ENCODE peak calls at places on chromosomes 13 and 19, in seven cellular contexts. One of them, this sample, is unnamed.

GRCh38 chr19:13929340-13929739 is 8.9 kb downstream of the PODNL1 start:
- DNase-seq in transverse colon: no peak
- DNase-seq in uterus: no peak
- DNase-seq in thoracic aorta: no peak
- DNase-seq in psoas muscle: no peak
- DNase-seq in colonic mucosa: no peak
- DNase-seq in CD8-positive, alpha-beta T cell: no peak
- DNase-seq in this sample: no peak

GRCh38 chr19:31534231-31534630 is 185.0 kb upstream of the TSHZ3 start:
- DNase-seq in transverse colon: no peak
- DNase-seq in uterus: no peak
- DNase-seq in thoracic aorta: no peak
- DNase-seq in psoas muscle: no peak
- DNase-seq in colonic mucosa: no peak
- DNase-seq in CD8-positive, alpha-beta T cell: no peak
- DNase-seq in this sample: no peak

GRCh38 chr13:73481877-73482445 is 423.2 kb downstream of the KLF5 start:
- DNase-seq in transverse colon: no peak
- DNase-seq in uterus: no peak
- DNase-seq in thoracic aorta: no peak
- DNase-seq in psoas muscle: peak; percentile 56
- DNase-seq in colonic mucosa: no peak
- DNase-seq in CD8-positive, alpha-beta T cell: no peak
- DNase-seq in this sample: no peak

GRCh38 chr13:72537400-72537780 is 190.0 kb downstream of the MZT1 start:
- DNase-seq in transverse colon: no peak
- DNase-seq in uterus: no peak
- DNase-seq in thoracic aorta: no peak
- DNase-seq in psoas muscle: no peak
- DNase-seq in colonic mucosa: no peak
- DNase-seq in CD8-positive, alpha-beta T cell: no peak
- DNase-seq in this sample: no peak

GRCh38 chr19:48398329-48399235 is 5.1 kb downstream of the GRIN2D start:
- DNase-seq in transverse colon: peak; percentile 88
- DNase-seq in uterus: peak; percentile 51
- DNase-seq in thoracic aorta: peak; percentile 21
- DNase-seq in psoas muscle: peak; percentile 85
- DNase-seq in colonic mucosa: peak; percentile 86
- DNase-seq in CD8-positive, alpha-beta T cell: peak; percentile 90
- DNase-seq in this sample: peak; percentile 78

GRCh38 chr13:86986448-86986847 is 684.7 kb upstream of the SLITRK5 start:
- DNase-seq in transverse colon: no peak
- DNase-seq in uterus: no peak
- DNase-seq in thoracic aorta: no peak
- DNase-seq in psoas muscle: no peak
- DNase-seq in colonic mucosa: no peak
- DNase-seq in CD8-positive, alpha-beta T cell: no peak
- DNase-seq in this sample: no peak

GRCh38 chr13:34942732-34943674 is 933 bp downstream of the NBEA start:
- DNase-seq in transverse colon: peak; percentile 37
- DNase-seq in uterus: peak; percentile 18
- DNase-seq in thoracic aorta: no peak
- DNase-seq in psoas muscle: peak; percentile 54
- DNase-seq in colonic mucosa: peak; percentile 27
- DNase-seq in CD8-positive, alpha-beta T cell: peak; percentile 49
- DNase-seq in this sample: peak; percentile 44

GRCh38 chr13:91805605-91806004 is 407.2 kb downstream of the GPC5 start:
- DNase-seq in transverse colon: no peak
- DNase-seq in uterus: no peak
- DNase-seq in thoracic aorta: no peak
- DNase-seq in psoas muscle: no peak
- DNase-seq in colonic mucosa: no peak
- DNase-seq in CD8-positive, alpha-beta T cell: no peak
- DNase-seq in this sample: no peak

GRCh38 chr13:105735269-105735668 is 800.2 kb downstream of the EFNB2 start:
- DNase-seq in transverse colon: no peak
- DNase-seq in uterus: no peak
- DNase-seq in thoracic aorta: no peak
- DNase-seq in psoas muscle: no peak
- DNase-seq in colonic mucosa: no peak
- DNase-seq in CD8-positive, alpha-beta T cell: no peak
- DNase-seq in this sample: no peak

GRCh38 chr19:2949939-2950285 is 5.1 kb upstream of the ZNF77 start:
- DNase-seq in transverse colon: no peak
- DNase-seq in uterus: no peak
- DNase-seq in thoracic aorta: no peak
- DNase-seq in psoas muscle: peak; percentile 62
- DNase-seq in colonic mucosa: no peak
- DNase-seq in CD8-positive, alpha-beta T cell: no peak
- DNase-seq in this sample: peak; percentile 56

GRCh38 chr13:26529441-26529840 is 28.0 kb upstream of the WASF3 start:
- DNase-seq in transverse colon: peak; percentile 20
- DNase-seq in uterus: no peak
- DNase-seq in thoracic aorta: no peak
- DNase-seq in psoas muscle: no peak
- DNase-seq in colonic mucosa: peak; percentile 46
- DNase-seq in CD8-positive, alpha-beta T cell: no peak
- DNase-seq in this sample: peak; percentile 27

GRCh38 chr19:45514376-45515051 is 7.2 kb downstream of the VASP start:
- DNase-seq in transverse colon: peak; percentile 92
- DNase-seq in uterus: no peak
- DNase-seq in thoracic aorta: no peak
- DNase-seq in psoas muscle: no peak
- DNase-seq in colonic mucosa: peak; percentile 92
- DNase-seq in CD8-positive, alpha-beta T cell: no peak
- DNase-seq in this sample: peak; percentile 91

GRCh38 chr13:24165746-24166145 is 5.2 kb downstream of the SPATA13 start:
- DNase-seq in transverse colon: no peak
- DNase-seq in uterus: no peak
- DNase-seq in thoracic aorta: no peak
- DNase-seq in psoas muscle: no peak
- DNase-seq in colonic mucosa: no peak
- DNase-seq in CD8-positive, alpha-beta T cell: no peak
- DNase-seq in this sample: no peak

GRCh38 chr13:47299316-47299715 is 402.5 kb upstream of the HTR2A start:
- DNase-seq in transverse colon: no peak
- DNase-seq in uterus: no peak
- DNase-seq in thoracic aorta: no peak
- DNase-seq in psoas muscle: no peak
- DNase-seq in colonic mucosa: no peak
- DNase-seq in CD8-positive, alpha-beta T cell: no peak
- DNase-seq in this sample: no peak

GRCh38 chr19:48975947-48976847 is 11.1 kb downstream of the FTL start:
- DNase-seq in transverse colon: no peak
- DNase-seq in uterus: no peak
- DNase-seq in thoracic aorta: no peak
- DNase-seq in psoas muscle: no peak
- DNase-seq in colonic mucosa: no peak
- DNase-seq in CD8-positive, alpha-beta T cell: no peak
- DNase-seq in this sample: no peak

GRCh38 chr13:110580800-110581199 is 19.3 kb upstream of the RAB20 start:
- DNase-seq in transverse colon: no peak
- DNase-seq in uterus: no peak
- DNase-seq in thoracic aorta: no peak
- DNase-seq in psoas muscle: no peak
- DNase-seq in colonic mucosa: no peak
- DNase-seq in CD8-positive, alpha-beta T cell: no peak
- DNase-seq in this sample: no peak

GRCh38 chr13:110576070-110576394 is 14.5 kb upstream of the RAB20 start:
- DNase-seq in transverse colon: no peak
- DNase-seq in uterus: no peak
- DNase-seq in thoracic aorta: no peak
- DNase-seq in psoas muscle: no peak
- DNase-seq in colonic mucosa: no peak
- DNase-seq in CD8-positive, alpha-beta T cell: no peak
- DNase-seq in this sample: no peak

GRCh38 chr13:110575322-110576069 is 14.0 kb upstream of the RAB20 start:
- DNase-seq in transverse colon: no peak
- DNase-seq in uterus: no peak
- DNase-seq in thoracic aorta: no peak
- DNase-seq in psoas muscle: peak; percentile 63
- DNase-seq in colonic mucosa: no peak
- DNase-seq in CD8-positive, alpha-beta T cell: no peak
- DNase-seq in this sample: peak; percentile 49

GRCh38 chr13:110574161-110574560 is 12.6 kb upstream of the RAB20 start:
- DNase-seq in transverse colon: no peak
- DNase-seq in uterus: no peak
- DNase-seq in thoracic aorta: no peak
- DNase-seq in psoas muscle: no peak
- DNase-seq in colonic mucosa: no peak
- DNase-seq in CD8-positive, alpha-beta T cell: no peak
- DNase-seq in this sample: no peak

DNA sequence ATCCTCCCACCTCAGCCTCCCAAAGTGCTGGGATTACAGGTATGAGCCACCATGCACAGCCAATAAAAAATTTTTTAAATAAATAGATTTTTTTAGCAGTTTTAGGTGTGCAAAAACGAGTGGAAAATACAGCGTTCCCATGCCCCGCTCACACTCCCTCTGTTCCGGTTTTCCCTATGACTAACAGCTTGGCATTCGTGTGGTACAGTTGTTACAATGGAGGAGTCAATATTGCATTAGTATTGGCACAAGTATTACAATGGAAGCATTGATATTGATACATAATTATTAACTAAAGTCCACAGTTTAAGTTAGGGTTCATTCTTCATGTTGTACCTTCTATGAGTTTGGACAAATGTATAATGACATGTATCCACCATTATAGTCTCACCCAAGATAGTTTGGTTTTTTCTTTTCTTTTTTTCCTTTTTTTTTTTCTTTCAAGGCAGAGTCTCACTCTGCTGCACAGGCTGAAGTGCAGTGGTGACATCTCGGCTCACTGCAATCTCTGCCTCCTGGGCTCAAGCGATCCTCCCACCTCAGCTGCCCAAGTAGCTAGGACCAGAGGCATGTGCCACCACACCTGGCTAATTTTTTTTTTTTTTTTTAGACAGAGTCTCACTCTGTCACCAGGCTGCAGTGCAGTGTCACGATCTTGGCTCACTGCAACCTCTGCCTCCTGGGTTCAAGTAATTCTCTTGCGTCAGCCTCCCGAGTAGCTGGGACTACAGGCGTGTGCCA is 15.4 kb upstream of the RAB20 start:
- DNase-seq in transverse colon: no peak
- DNase-seq in uterus: no peak
- DNase-seq in thoracic aorta: no peak
- DNase-seq in psoas muscle: no peak
- DNase-seq in colonic mucosa: no peak
- DNase-seq in CD8-positive, alpha-beta T cell: no peak
- DNase-seq in this sample: peak; percentile 67
- H3K27me3 ChIP-seq in transverse colon: no peaks in the 10 kb centered on the region
- H3K27me3 ChIP-seq in uterus: no peaks in the 10 kb centered on the region
- H3K27me3 ChIP-seq in thoracic aorta: no peaks in the 10 kb centered on the region
- H3K27me3 ChIP-seq in psoas muscle: peaks cover 6% of the 10 kb centered on the region
- H3K27me3 ChIP-seq in colonic mucosa: no peaks in the 10 kb centered on the region
- H3K27me3 ChIP-seq in CD8-positive, alpha-beta T cell: no peaks in the 10 kb centered on the region
- H3K27me3 ChIP-seq in this sample: no peaks in the 10 kb centered on the region

GRCh38 chr19:18717601-18718000 is 34.1 kb downstream of the CRTC1 start:
- DNase-seq in transverse colon: no peak
- DNase-seq in uterus: no peak
- DNase-seq in thoracic aorta: no peak
- DNase-seq in psoas muscle: no peak
- DNase-seq in colonic mucosa: no peak
- DNase-seq in CD8-positive, alpha-beta T cell: no peak
- DNase-seq in this sample: no peak
- H3K27ac ChIP-seq in transverse colon: no peak overlapping the region
- H3K27ac ChIP-seq in uterus: no peak overlapping the region
- H3K27ac ChIP-seq in thoracic aorta: no peak overlapping the region
- H3K27ac ChIP-seq in psoas muscle: no peak overlapping the region
- H3K27ac ChIP-seq in colonic mucosa: no peak overlapping the region
- H3K27ac ChIP-seq in CD8-positive, alpha-beta T cell: no peak overlapping the region
- H3K27ac ChIP-seq in this sample: no peak overlapping the region

GRCh38 chr19:50719119-50719435 is 525 bp downstream of the SHANK1 start:
- DNase-seq in transverse colon: no peak
- DNase-seq in uterus: no peak
- DNase-seq in thoracic aorta: no peak
- DNase-seq in psoas muscle: no peak
- DNase-seq in colonic mucosa: no peak
- DNase-seq in CD8-positive, alpha-beta T cell: no peak
- DNase-seq in this sample: no peak

GRCh38 chr19:50720921-50721291 is 1.3 kb upstream of the SHANK1 start:
- DNase-seq in transverse colon: no peak
- DNase-seq in uterus: no peak
- DNase-seq in thoracic aorta: no peak
- DNase-seq in psoas muscle: no peak
- DNase-seq in colonic mucosa: no peak
- DNase-seq in CD8-positive, alpha-beta T cell: no peak
- DNase-seq in this sample: no peak

GRCh38 chr19:50719566-50719965 is at the start of gene SHANK1:
- DNase-seq in transverse colon: no peak
- DNase-seq in uterus: no peak
- DNase-seq in thoracic aorta: no peak
- DNase-seq in psoas muscle: no peak
- DNase-seq in colonic mucosa: no peak
- DNase-seq in CD8-positive, alpha-beta T cell: no peak
- DNase-seq in this sample: no peak

GRCh38 chr19:50721441-50722137 is 1.6 kb upstream of the CLEC11A start:
- DNase-seq in transverse colon: no peak
- DNase-seq in uterus: no peak
- DNase-seq in thoracic aorta: no peak
- DNase-seq in psoas muscle: no peak
- DNase-seq in colonic mucosa: no peak
- DNase-seq in CD8-positive, alpha-beta T cell: no peak
- DNase-seq in this sample: no peak

DNA sequence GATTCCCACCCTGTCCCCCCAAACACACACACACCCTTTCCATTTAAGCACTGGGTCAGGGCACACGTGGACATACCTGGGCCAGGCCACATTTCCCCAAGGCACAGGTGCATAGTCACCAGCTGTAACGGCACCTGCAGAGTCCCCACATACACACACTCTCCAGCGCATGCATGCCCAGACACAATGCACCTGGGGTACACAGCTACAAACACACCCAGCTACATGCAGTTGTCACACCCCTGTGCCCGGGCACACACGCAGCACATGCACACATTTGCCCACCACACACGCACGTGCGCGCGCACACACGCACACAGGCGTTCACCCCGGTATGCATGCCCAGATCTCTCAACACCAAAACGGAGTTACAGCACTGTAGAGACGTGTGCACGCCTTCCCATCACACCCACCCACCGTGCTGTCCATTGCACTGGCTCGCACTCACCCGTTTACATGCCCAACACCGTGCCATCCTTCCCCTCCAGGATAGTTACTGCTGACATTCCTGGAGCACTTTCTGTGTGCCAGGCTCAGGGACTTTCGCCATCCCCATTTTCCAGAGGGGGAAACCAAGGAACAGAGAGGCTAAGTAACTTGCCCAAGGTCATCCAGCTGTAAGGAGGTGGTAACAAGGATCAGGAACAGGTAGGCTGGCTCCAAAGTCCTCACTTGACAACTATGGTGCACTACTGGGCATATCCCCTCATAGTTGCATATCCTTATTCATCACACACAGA is 749 bp upstream of the SHANK1 start:
- DNase-seq in transverse colon: no peak
- DNase-seq in uterus: no peak
- DNase-seq in thoracic aorta: no peak
- DNase-seq in psoas muscle: no peak
- DNase-seq in colonic mucosa: no peak
- DNase-seq in CD8-positive, alpha-beta T cell: no peak
- DNase-seq in this sample: no peak
- H3K27me3 ChIP-seq in transverse colon: peaks cover 74% of the 10 kb centered on the region
- H3K27me3 ChIP-seq in uterus: no peaks in the 10 kb centered on the region
- H3K27me3 ChIP-seq in thoracic aorta: no peaks in the 10 kb centered on the region
- H3K27me3 ChIP-seq in psoas muscle: peaks cover 22% of the 10 kb centered on the region
- H3K27me3 ChIP-seq in colonic mucosa: peaks cover 23% of the 10 kb centered on the region
- H3K27me3 ChIP-seq in CD8-positive, alpha-beta T cell: no peaks in the 10 kb centered on the region
- H3K27me3 ChIP-seq in this sample: peaks cover 100% of the 10 kb centered on the region

GRCh38 chr13:94343243-94343585 is 136.3 kb downstream of the DCT start:
- DNase-seq in transverse colon: no peak
- DNase-seq in uterus: no peak
- DNase-seq in thoracic aorta: peak; percentile 8
- DNase-seq in psoas muscle: no peak
- DNase-seq in colonic mucosa: no peak
- DNase-seq in CD8-positive, alpha-beta T cell: no peak
- DNase-seq in this sample: no peak
- H3K27ac ChIP-seq in transverse colon: peak overlapping the region; percentile 67
- H3K27ac ChIP-seq in uterus: no peak overlapping the region
- H3K27ac ChIP-seq in thoracic aorta: peak overlapping the region; percentile 66
- H3K27ac ChIP-seq in psoas muscle: no peak overlapping the region
- H3K27ac ChIP-seq in colonic mucosa: peak overlapping the region; percentile 17
- H3K27ac ChIP-seq in CD8-positive, alpha-beta T cell: no peak overlapping the region
- H3K27ac ChIP-seq in this sample: peak overlapping the region; percentile 60

This sample was measured in stomach.